ENCODE peak calls at places on chromosomes 3 and 15, in six cellular contexts. One of them, this sample, is unnamed.

GRCh38 chr3:21515417-21515816 is 235.6 kb downstream of the ZNF385D start:
- DNase-seq in neural crest cell: no peak
- DNase-seq in activated CD4-positive, alpha-beta T cell treated with anti-CD3 and anti-CD28 coated beads for 4 hours: no peak
- DNase-seq in brain microvascular endothelial cell: no peak
- DNase-seq in sciatic nerve: no peak
- DNase-seq in ACHN: no peak
- DNase-seq in this sample: no peak

GRCh38 chr3:53269888-53270880 is 14.4 kb upstream of the TKT start:
- DNase-seq in neural crest cell: peak; percentile 56
- DNase-seq in ACHN: peak; percentile 98
- DNase-seq in sciatic nerve: peak; percentile 82
- DNase-seq in brain microvascular endothelial cell: peak; percentile 91
- DNase-seq in activated CD4-positive, alpha-beta T cell treated with anti-CD3 and anti-CD28 coated beads for 4 hours: no peak
- DNase-seq in this sample: peak; percentile 27

GRCh38 chr15:76185716-76186115 is 125.6 kb downstream of the ETFA start:
- DNase-seq in ACHN: peak; percentile 69
- DNase-seq in sciatic nerve: no peak
- DNase-seq in neural crest cell: peak; percentile 11
- DNase-seq in activated CD4-positive, alpha-beta T cell treated with anti-CD3 and anti-CD28 coated beads for 4 hours: no peak
- DNase-seq in brain microvascular endothelial cell: peak; percentile 68
- DNase-seq in this sample: peak; percentile 20

GRCh38 chr3:190032924-190033323 is 87.8 kb downstream of the P3H2 start:
- DNase-seq in sciatic nerve: no peak
- DNase-seq in ACHN: no peak
- DNase-seq in activated CD4-positive, alpha-beta T cell treated with anti-CD3 and anti-CD28 coated beads for 4 hours: no peak
- DNase-seq in neural crest cell: no peak
- DNase-seq in brain microvascular endothelial cell: no peak
- DNase-seq in this sample: no peak

GRCh38 chr3:13268961-13269391 is 151.1 kb downstream of the NUP210 start:
- DNase-seq in brain microvascular endothelial cell: no peak
- DNase-seq in neural crest cell: no peak
- DNase-seq in activated CD4-positive, alpha-beta T cell treated with anti-CD3 and anti-CD28 coated beads for 4 hours: no peak
- DNase-seq in ACHN: no peak
- DNase-seq in sciatic nerve: no peak
- DNase-seq in this sample: no peak

GRCh38 chr3:124883766-124884473 is 3.2 kb downstream of the ITGB5 start:
- DNase-seq in activated CD4-positive, alpha-beta T cell treated with anti-CD3 and anti-CD28 coated beads for 4 hours: no peak
- DNase-seq in brain microvascular endothelial cell: no peak
- DNase-seq in ACHN: no peak
- DNase-seq in sciatic nerve: no peak
- DNase-seq in neural crest cell: no peak
- DNase-seq in this sample: no peak

GRCh38 chr3:71510485-71510884 is 73.0 kb downstream of the FOXP1 start:
- DNase-seq in activated CD4-positive, alpha-beta T cell treated with anti-CD3 and anti-CD28 coated beads for 4 hours: no peak
- DNase-seq in brain microvascular endothelial cell: peak; percentile 72
- DNase-seq in sciatic nerve: no peak
- DNase-seq in neural crest cell: no peak
- DNase-seq in ACHN: peak; percentile 60
- DNase-seq in this sample: no peak

GRCh38 chr3:31832576-31832975 is 148.5 kb downstream of the OSBPL10 start:
- DNase-seq in brain microvascular endothelial cell: peak; percentile 16
- DNase-seq in neural crest cell: no peak
- DNase-seq in ACHN: no peak
- DNase-seq in sciatic nerve: no peak
- DNase-seq in activated CD4-positive, alpha-beta T cell treated with anti-CD3 and anti-CD28 coated beads for 4 hours: no peak
- DNase-seq in this sample: no peak

GRCh38 chr3:64131755-64132154 is 93.5 kb downstream of the PRICKLE2 start:
- DNase-seq in activated CD4-positive, alpha-beta T cell treated with anti-CD3 and anti-CD28 coated beads for 4 hours: no peak
- DNase-seq in sciatic nerve: no peak
- DNase-seq in brain microvascular endothelial cell: no peak
- DNase-seq in ACHN: no peak
- DNase-seq in neural crest cell: no peak
- DNase-seq in this sample: no peak

GRCh38 chr3:129230311-129231019 is 18.9 kb upstream of the COPG1 start:
- DNase-seq in neural crest cell: no peak
- DNase-seq in sciatic nerve: no peak
- DNase-seq in brain microvascular endothelial cell: peak; percentile 84
- DNase-seq in activated CD4-positive, alpha-beta T cell treated with anti-CD3 and anti-CD28 coated beads for 4 hours: peak; percentile 23
- DNase-seq in ACHN: peak; percentile 54
- DNase-seq in this sample: no peak

GRCh38 chr3:133943639-133944131 is 48.0 kb upstream of the RAB6B start:
- DNase-seq in brain microvascular endothelial cell: peak; percentile 87
- DNase-seq in activated CD4-positive, alpha-beta T cell treated with anti-CD3 and anti-CD28 coated beads for 4 hours: no peak
- DNase-seq in sciatic nerve: no peak
- DNase-seq in neural crest cell: no peak
- DNase-seq in ACHN: peak; percentile 83
- DNase-seq in this sample: no peak

GRCh38 chr3:124256599-124256998 is 264.7 kb upstream of the ROPN1 start:
- DNase-seq in sciatic nerve: no peak
- DNase-seq in ACHN: no peak
- DNase-seq in activated CD4-positive, alpha-beta T cell treated with anti-CD3 and anti-CD28 coated beads for 4 hours: no peak
- DNase-seq in neural crest cell: no peak
- DNase-seq in brain microvascular endothelial cell: no peak
- DNase-seq in this sample: no peak

GRCh38 chr15:78065284-78065872 is 12.1 kb downstream of the TBC1D2B start:
- DNase-seq in brain microvascular endothelial cell: peak; percentile 99
- DNase-seq in sciatic nerve: peak; percentile 83
- DNase-seq in ACHN: peak; percentile 90
- DNase-seq in activated CD4-positive, alpha-beta T cell treated with anti-CD3 and anti-CD28 coated beads for 4 hours: no peak
- DNase-seq in neural crest cell: no peak
- DNase-seq in this sample: no peak

GRCh38 chr3:45446706-45447105 is 58.3 kb downstream of the LARS2 start:
- DNase-seq in brain microvascular endothelial cell: no peak
- DNase-seq in sciatic nerve: no peak
- DNase-seq in ACHN: no peak
- DNase-seq in activated CD4-positive, alpha-beta T cell treated with anti-CD3 and anti-CD28 coated beads for 4 hours: no peak
- DNase-seq in neural crest cell: no peak
- DNase-seq in this sample: no peak

This sample was measured in NCI-H1105 treated with DMSO at 0.1 percent for 48 hours.